ENCODE peak calls at places on chromosomes 1 and 21, in eight cellular contexts. V, H, P, J, T, O, A and N are unnamed samples.

GRCh38 chr1:42479621-42480020 is 16.5 kb downstream of the CCDC30 start:
- DNase-seq in V (no peak), H (no peak), P (peak; percentile 45), J (peak; percentile 36), T (no peak), O (no peak), A (no peak), N (peak; percentile 49)

GRCh38 chr21:18499761-18500376 is 96.3 kb upstream of the TMPRSS15 start:
- DNase-seq in V (no peak), H (no peak), P (peak; percentile 42), J (peak; percentile 21), T (no peak), O (peak; percentile 53), A (peak; percentile 6), N (peak; percentile 38)

GRCh38 chr1:154961207-154961496 is 430 bp downstream of the PYGO2 start:
- DNase-seq in V (no peak), H (no peak), P (no peak), J (peak; percentile 18), T (no peak), O (peak; percentile 84), A (peak; percentile 82), N (no peak)

GRCh38 chr1:72648465-72648864 is 366.1 kb upstream of the NEGR1 start:
- DNase-seq in V (no peak), H (no peak), P (no peak), J (no peak), T (peak; percentile 81), O (no peak), A (no peak), N (no peak)

GRCh38 chr1:153655333-153655732 is 3.2 kb upstream of the SNAPIN start:
- DNase-seq in V (no peak), H (no peak), P (no peak), J (no peak), T (no peak), O (no peak), A (no peak), N (peak; percentile 27)

GRCh38 chr1:100249155-100249536 is 488 bp downstream of the DBT start:
- DNase-seq in V (no peak), H (no peak), P (peak; percentile 35), J (no peak), T (no peak), O (no peak), A (no peak), N (no peak)

GRCh38 chr1:25650219-25650576 is 33.6 kb downstream of the MAN1C1 start:
- DNase-seq in V (no peak), H (peak; percentile 18), P (no peak), J (no peak), T (no peak), O (no peak), A (no peak), N (no peak)

GRCh38 chr1:225612265-225612664 is 40.7 kb downstream of the ENAH start:
- DNase-seq in V (no peak), H (no peak), P (peak; percentile 26), J (no peak), T (no peak), O (no peak), A (no peak), N (no peak)

GRCh38 chr1:34681481-34682451 is 73.1 kb upstream of the GJB5 start:
- DNase-seq in V (no peak), H (no peak), P (peak; percentile 45), J (peak; percentile 59), T (no peak), O (peak; percentile 55), A (peak; percentile 23), N (peak; percentile 64)

GRCh38 chr1:217562229-217562878 is 68.5 kb downstream of the GPATCH2 start:
- DNase-seq in V (no peak), H (no peak), P (peak; percentile 79), J (peak; percentile 83), T (no peak), O (no peak), A (no peak), N (peak; percentile 81)

GRCh38 chr1:10724052-10724494 is 72.4 kb downstream of the CASZ1 start:
- DNase-seq in V (no peak), H (peak; percentile 83), P (peak; percentile 50), J (peak; percentile 49), T (no peak), O (no peak), A (peak; percentile 73), N (peak; percentile 36)

GRCh38 chr1:243842978-243843490 is 7.0 kb downstream of the AKT3 start:
- DNase-seq in V (no peak), H (no peak), P (peak; percentile 93), J (peak; percentile 37), T (no peak), O (no peak), A (no peak), N (peak; percentile 35)

GRCh38 chr1:205930698-205931330 is 12.4 kb downstream of the SLC26A9 start:
- DNase-seq in V (no peak), H (no peak), P (no peak), J (no peak), T (no peak), O (no peak), A (no peak), N (no peak)

GRCh38 chr21:35563885-35564451 is 496.4 kb downstream of the SETD4 start:
- DNase-seq in V (peak; percentile 13), H (peak; percentile 81), P (peak; percentile 94), J (no peak), T (peak; percentile 86), O (no peak), A (peak; percentile 83), N (no peak)

GRCh38 chr1:98322966-98323365 is 338.6 kb upstream of the SNX7 start:
- DNase-seq in V (no peak), H (no peak), P (peak; percentile 51), J (peak; percentile 59), T (no peak), O (no peak), A (no peak), N (peak; percentile 47)

GRCh38 chr1:227740401-227740960 is 5.2 kb downstream of the SNAP47 start:
- DNase-seq in V (no peak), H (peak; percentile 28), P (no peak), J (peak; percentile 10), T (peak; percentile 68), O (no peak), A (no peak), N (no peak)
- H3K4me3 ChIP-seq in V (no peak overlapping the region), H (no peak overlapping the region), P (no peak overlapping the region), J (no peak overlapping the region), T (no peak overlapping the region), O (no peak overlapping the region), A (no peak overlapping the region), N (no peak overlapping the region)

DNA sequence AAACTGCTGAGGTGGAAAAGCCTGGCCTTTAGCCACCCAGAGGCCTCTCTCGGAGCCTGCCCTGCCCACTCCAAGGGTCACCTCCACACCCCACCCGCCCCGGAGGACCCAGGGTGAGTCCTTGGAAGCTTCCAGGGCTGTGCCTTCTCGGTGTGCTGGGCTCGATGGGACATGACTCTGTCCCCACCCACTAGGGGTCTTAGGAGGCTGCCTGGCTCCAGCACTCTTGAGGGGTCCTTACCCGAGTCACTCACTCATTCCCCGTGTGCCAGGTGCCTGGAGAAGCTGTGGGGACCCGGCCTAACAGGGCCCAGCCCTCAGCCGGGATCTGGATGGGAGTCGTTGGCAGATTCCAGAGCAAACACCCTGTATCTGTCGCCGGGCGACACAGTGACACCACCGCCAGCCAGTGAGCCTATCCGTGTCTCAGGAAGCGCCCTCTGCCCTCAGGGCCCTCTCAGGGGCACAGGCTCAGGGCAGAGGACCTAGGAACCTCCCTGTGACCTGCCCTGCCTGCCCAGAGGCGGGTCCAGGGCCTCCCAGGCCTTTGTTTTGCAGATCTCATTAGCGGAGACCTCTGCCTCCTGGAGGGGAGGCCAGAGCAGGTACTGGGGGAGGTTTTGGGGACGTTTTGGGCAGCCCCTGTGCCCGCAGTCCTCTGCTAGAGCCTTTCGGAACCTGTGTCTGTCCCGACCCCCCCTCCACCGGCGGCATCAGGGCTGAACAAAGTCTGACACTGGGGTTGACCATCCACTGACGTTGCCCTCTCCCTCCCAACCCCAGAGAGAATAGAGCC is 3.1 kb upstream of the PRKCZ start:
- DNase-seq in V (no peak), H (no peak), P (no peak), J (no peak), T (no peak), O (no peak), A (no peak), N (no peak)
- H3K4me3 ChIP-seq in V (no peak overlapping the region), H (no peak overlapping the region), P (no peak overlapping the region), J (no peak overlapping the region), T (no peak overlapping the region), O (no peak overlapping the region), A (no peak overlapping the region), N (no peak overlapping the region)

GRCh38 chr1:90926971-90927370 is 94.9 kb downstream of the ZNF644 start:
- DNase-seq in V (no peak), H (no peak), P (no peak), J (no peak), T (no peak), O (no peak), A (no peak), N (no peak)

GRCh38 chr1:90922202-90922601 is 99.6 kb downstream of the ZNF644 start:
- DNase-seq in V (no peak), H (no peak), P (no peak), J (no peak), T (no peak), O (no peak), A (no peak), N (no peak)

GRCh38 chr1:90925928-90926869 is 95.6 kb downstream of the ZNF644 start:
- DNase-seq in V (no peak), H (no peak), P (peak; percentile 56), J (peak; percentile 32), T (no peak), O (no peak), A (no peak), N (peak; percentile 27)

GRCh38 chr1:90922996-90923395 is 98.8 kb downstream of the ZNF644 start:
- DNase-seq in V (no peak), H (no peak), P (no peak), J (no peak), T (no peak), O (no peak), A (no peak), N (no peak)

GRCh38 chr1:90924982-90925381 is 96.9 kb downstream of the ZNF644 start:
- DNase-seq in V (no peak), H (no peak), P (peak; percentile 14), J (no peak), T (no peak), O (no peak), A (no peak), N (no peak)
- H3K4me3 ChIP-seq in V (no peak overlapping the region), H (no peak overlapping the region), P (no peak overlapping the region), J (no peak overlapping the region), T (no peak overlapping the region), O (no peak overlapping the region), A (no peak overlapping the region), N (no peak overlapping the region)

GRCh38 chr1:6011161-6011945 is 19.1 kb upstream of the NPHP4 start:
- DNase-seq in V (no peak), H (no peak), P (no peak), J (no peak), T (no peak), O (no peak), A (no peak), N (no peak)

GRCh38 chr1:6010554-6010953 is 18.3 kb upstream of the NPHP4 start:
- DNase-seq in V (no peak), H (no peak), P (no peak), J (no peak), T (no peak), O (no peak), A (no peak), N (no peak)

GRCh38 chr1:6013491-6013890 is 21.3 kb upstream of the NPHP4 start:
- DNase-seq in V (no peak), H (no peak), P (no peak), J (no peak), T (no peak), O (no peak), A (no peak), N (no peak)

GRCh38 chr1:6012529-6013318 is 20.5 kb upstream of the NPHP4 start:
- DNase-seq in V (no peak), H (no peak), P (no peak), J (no peak), T (no peak), O (no peak), A (no peak), N (no peak)

GRCh38 chr1:6011946-6012258 is 19.7 kb upstream of the NPHP4 start:
- DNase-seq in V (no peak), H (no peak), P (no peak), J (no peak), T (no peak), O (no peak), A (no peak), N (no peak)
- H3K4me3 ChIP-seq in V (no peak overlapping the region), H (no peak overlapping the region), P (no peak overlapping the region), J (no peak overlapping the region), T (no peak overlapping the region), O (no peak overlapping the region), A (no peak overlapping the region), N (no peak overlapping the region)